ENCODE peak calls at places on chromosomes 2 and 18, in eight cellular contexts. One of them, this sample, is unnamed.

GRCh38 chr2:223460774-223461211 is 141.4 kb downstream of the SCG2 start:
- DNase-seq in suprapubic skin: no peak
- DNase-seq in breast epithelium: no peak
- DNase-seq in naive thymus-derived CD4-positive, alpha-beta T cell: no peak
- DNase-seq in neuronal stem cell: no peak
- DNase-seq in AG04450: no peak
- DNase-seq in PC-3: peak
- DNase-seq in right lobe of liver: no peak
- DNase-seq in this sample: peak

GRCh38 chr18:21383031-21383430 is 141.0 kb downstream of the GREB1L start:
- DNase-seq in neuronal stem cell: no peak
- DNase-seq in naive thymus-derived CD4-positive, alpha-beta T cell: no peak
- DNase-seq in PC-3: no peak
- DNase-seq in breast epithelium: no peak
- DNase-seq in right lobe of liver: no peak
- DNase-seq in suprapubic skin: no peak
- DNase-seq in AG04450: no peak
- DNase-seq in this sample: no peak

GRCh38 chr2:103959174-103960125 is 894.5 kb upstream of the POU3F3 start:
- DNase-seq in PC-3: peak
- DNase-seq in suprapubic skin: no peak
- DNase-seq in neuronal stem cell: peak
- DNase-seq in naive thymus-derived CD4-positive, alpha-beta T cell: no peak
- DNase-seq in breast epithelium: no peak
- DNase-seq in AG04450: no peak
- DNase-seq in right lobe of liver: peak
- DNase-seq in this sample: peak

GRCh38 chr2:101371635-101372034 is 15.7 kb downstream of the CREG2 start:
- DNase-seq in PC-3: no peak
- DNase-seq in suprapubic skin: no peak
- DNase-seq in AG04450: no peak
- DNase-seq in breast epithelium: no peak
- DNase-seq in neuronal stem cell: no peak
- DNase-seq in right lobe of liver: no peak
- DNase-seq in naive thymus-derived CD4-positive, alpha-beta T cell: no peak
- DNase-seq in this sample: no peak

GRCh38 chr2:26203906-26204305 is 31.0 kb downstream of the GAREM2 start:
- DNase-seq in suprapubic skin: no peak
- DNase-seq in naive thymus-derived CD4-positive, alpha-beta T cell: no peak
- DNase-seq in breast epithelium: no peak
- DNase-seq in right lobe of liver: no peak
- DNase-seq in neuronal stem cell: no peak
- DNase-seq in AG04450: no peak
- DNase-seq in PC-3: no peak
- DNase-seq in this sample: no peak

GRCh38 chr2:172552547-172553291 is 3.2 kb upstream of the PDK1 start:
- DNase-seq in PC-3: peak
- DNase-seq in suprapubic skin: no peak
- DNase-seq in naive thymus-derived CD4-positive, alpha-beta T cell: no peak
- DNase-seq in neuronal stem cell: no peak
- DNase-seq in right lobe of liver: no peak
- DNase-seq in AG04450: peak
- DNase-seq in breast epithelium: no peak
- DNase-seq in this sample: peak

GRCh38 chr2:159088906-159089305 is 120.5 kb downstream of the TANC1 start:
- DNase-seq in AG04450: no peak
- DNase-seq in naive thymus-derived CD4-positive, alpha-beta T cell: no peak
- DNase-seq in suprapubic skin: no peak
- DNase-seq in neuronal stem cell: no peak
- DNase-seq in breast epithelium: no peak
- DNase-seq in right lobe of liver: no peak
- DNase-seq in PC-3: no peak
- DNase-seq in this sample: no peak

GRCh38 chr18:30094556-30094955 is 948.0 kb downstream of the DSC3 start:
- DNase-seq in right lobe of liver: no peak
- DNase-seq in AG04450: no peak
- DNase-seq in PC-3: peak
- DNase-seq in breast epithelium: no peak
- DNase-seq in naive thymus-derived CD4-positive, alpha-beta T cell: no peak
- DNase-seq in neuronal stem cell: no peak
- DNase-seq in suprapubic skin: no peak
- DNase-seq in this sample: no peak

GRCh38 chr18:923144-923543 is 18.5 kb downstream of the ADCYAP1 start:
- DNase-seq in naive thymus-derived CD4-positive, alpha-beta T cell: no peak
- DNase-seq in neuronal stem cell: no peak
- DNase-seq in breast epithelium: no peak
- DNase-seq in AG04450: no peak
- DNase-seq in suprapubic skin: no peak
- DNase-seq in right lobe of liver: no peak
- DNase-seq in PC-3: no peak
- DNase-seq in this sample: no peak

GRCh38 chr2:238167761-238168160 is 9.0 kb downstream of the ERFE start:
- DNase-seq in neuronal stem cell: no peak
- DNase-seq in AG04450: no peak
- DNase-seq in PC-3: no peak
- DNase-seq in naive thymus-derived CD4-positive, alpha-beta T cell: no peak
- DNase-seq in right lobe of liver: no peak
- DNase-seq in suprapubic skin: no peak
- DNase-seq in breast epithelium: no peak
- DNase-seq in this sample: no peak

GRCh38 chr2:133063792-133064191 is 393.8 kb upstream of the LYPD1 start:
- DNase-seq in AG04450: no peak
- DNase-seq in right lobe of liver: no peak
- DNase-seq in breast epithelium: no peak
- DNase-seq in neuronal stem cell: peak
- DNase-seq in naive thymus-derived CD4-positive, alpha-beta T cell: no peak
- DNase-seq in PC-3: peak
- DNase-seq in suprapubic skin: no peak
- DNase-seq in this sample: peak

GRCh38 chr18:78868330-78869316 is 111.0 kb upstream of the SALL3 start:
- DNase-seq in suprapubic skin: no peak
- DNase-seq in AG04450: no peak
- DNase-seq in naive thymus-derived CD4-positive, alpha-beta T cell: no peak
- DNase-seq in right lobe of liver: no peak
- DNase-seq in PC-3: no peak
- DNase-seq in neuronal stem cell: no peak
- DNase-seq in breast epithelium: no peak
- DNase-seq in this sample: no peak

GRCh38 chr18:7615840-7616239 is 48.7 kb downstream of the PTPRM start:
- DNase-seq in AG04450: no peak
- DNase-seq in right lobe of liver: no peak
- DNase-seq in PC-3: no peak
- DNase-seq in suprapubic skin: no peak
- DNase-seq in naive thymus-derived CD4-positive, alpha-beta T cell: no peak
- DNase-seq in breast epithelium: no peak
- DNase-seq in neuronal stem cell: no peak
- DNase-seq in this sample: no peak

GRCh38 chr2:39696838-39697237 is 31.1 kb downstream of the TMEM178A start:
- DNase-seq in AG04450: peak
- DNase-seq in naive thymus-derived CD4-positive, alpha-beta T cell: no peak
- DNase-seq in suprapubic skin: no peak
- DNase-seq in right lobe of liver: no peak
- DNase-seq in PC-3: peak
- DNase-seq in breast epithelium: no peak
- DNase-seq in neuronal stem cell: no peak
- DNase-seq in this sample: peak
- H3K4me3 ChIP-seq in AG04450: no peak
- H3K4me3 ChIP-seq in naive thymus-derived CD4-positive, alpha-beta T cell: no peak
- H3K4me3 ChIP-seq in suprapubic skin: no peak
- H3K4me3 ChIP-seq in right lobe of liver: no peak
- H3K4me3 ChIP-seq in PC-3: no peak
- H3K4me3 ChIP-seq in breast epithelium: no peak
- H3K4me3 ChIP-seq in neuronal stem cell: no peak
- H3K4me3 ChIP-seq in this sample: no peak

GRCh38 chr2:15749460-15750432 is 158.1 kb downstream of the DDX1 start:
- DNase-seq in naive thymus-derived CD4-positive, alpha-beta T cell: no peak
- DNase-seq in right lobe of liver: no peak
- DNase-seq in PC-3: no peak
- DNase-seq in suprapubic skin: no peak
- DNase-seq in AG04450: no peak
- DNase-seq in breast epithelium: no peak
- DNase-seq in neuronal stem cell: no peak
- DNase-seq in this sample: no peak

GRCh38 chr2:15747172-15747550 is 155.5 kb downstream of the DDX1 start:
- DNase-seq in neuronal stem cell: no peak
- DNase-seq in right lobe of liver: no peak
- DNase-seq in PC-3: no peak
- DNase-seq in AG04450: no peak
- DNase-seq in naive thymus-derived CD4-positive, alpha-beta T cell: no peak
- DNase-seq in suprapubic skin: no peak
- DNase-seq in breast epithelium: no peak
- DNase-seq in this sample: no peak

GRCh38 chr2:15746354-15747171 is 154.9 kb downstream of the DDX1 start:
- DNase-seq in breast epithelium: no peak
- DNase-seq in suprapubic skin: no peak
- DNase-seq in AG04450: no peak
- DNase-seq in neuronal stem cell: no peak
- DNase-seq in naive thymus-derived CD4-positive, alpha-beta T cell: no peak
- DNase-seq in right lobe of liver: no peak
- DNase-seq in PC-3: no peak
- DNase-seq in this sample: no peak

GRCh38 chr2:15748736-15749323 is 157.2 kb downstream of the DDX1 start:
- DNase-seq in suprapubic skin: no peak
- DNase-seq in right lobe of liver: peak
- DNase-seq in PC-3: peak
- DNase-seq in neuronal stem cell: peak
- DNase-seq in breast epithelium: no peak
- DNase-seq in AG04450: no peak
- DNase-seq in naive thymus-derived CD4-positive, alpha-beta T cell: no peak
- DNase-seq in this sample: no peak

DNA sequence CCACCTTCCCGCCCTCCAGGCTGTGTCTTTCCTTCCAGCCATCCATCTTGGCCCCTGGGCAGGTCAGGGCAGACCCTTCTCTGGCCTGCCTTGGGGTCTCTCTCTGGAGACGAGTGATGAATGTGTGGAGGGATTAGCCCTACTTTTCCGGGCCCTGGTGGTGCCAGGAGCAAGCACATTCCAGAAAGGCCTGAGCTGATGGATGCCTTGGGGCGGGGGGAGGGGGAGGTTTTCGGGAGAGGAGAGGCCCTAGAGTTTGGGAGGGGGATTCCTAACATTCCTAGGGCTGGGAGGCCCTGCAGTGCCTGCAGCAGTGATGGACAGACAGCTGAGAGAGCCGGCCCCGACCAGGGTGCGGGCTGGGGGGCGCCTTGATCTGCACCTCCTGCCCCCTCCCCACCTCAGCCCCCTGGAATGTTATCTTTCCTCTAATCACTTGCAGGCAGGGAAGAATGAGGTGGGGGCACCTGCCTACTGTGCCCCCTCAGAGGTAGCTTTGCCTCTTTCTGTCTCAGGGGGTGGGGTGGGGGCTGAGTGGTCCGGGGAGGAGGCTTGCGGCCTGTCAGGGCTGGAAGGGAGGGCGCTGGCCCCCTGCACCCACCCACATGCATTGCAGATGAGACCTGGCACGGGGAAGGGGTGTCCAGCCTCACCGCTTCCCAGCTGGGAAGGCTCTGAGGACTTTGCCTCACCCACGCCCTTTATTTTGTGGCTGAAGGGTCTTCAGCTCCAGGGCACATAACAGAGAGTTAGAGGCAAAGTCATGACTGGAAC is 156.2 kb downstream of the DDX1 start:
- DNase-seq in right lobe of liver: peak
- DNase-seq in breast epithelium: no peak
- DNase-seq in naive thymus-derived CD4-positive, alpha-beta T cell: no peak
- DNase-seq in neuronal stem cell: peak
- DNase-seq in suprapubic skin: peak
- DNase-seq in PC-3: no peak
- DNase-seq in AG04450: no peak
- DNase-seq in this sample: no peak
- H3K27ac ChIP-seq in right lobe of liver: no peak
- H3K27ac ChIP-seq in breast epithelium: no peak
- H3K27ac ChIP-seq in naive thymus-derived CD4-positive, alpha-beta T cell: no peak
- H3K27ac ChIP-seq in neuronal stem cell: peak
- H3K27ac ChIP-seq in suprapubic skin: no peak
- H3K27ac ChIP-seq in PC-3: no peak
- H3K27ac ChIP-seq in AG04450: no peak
- H3K27ac ChIP-seq in this sample: no peak

GRCh38 chr2:215506604-215506990 is 70.7 kb upstream of the FN1 start:
- DNase-seq in AG04450: no peak
- DNase-seq in PC-3: no peak
- DNase-seq in right lobe of liver: no peak
- DNase-seq in suprapubic skin: no peak
- DNase-seq in neuronal stem cell: no peak
- DNase-seq in breast epithelium: no peak
- DNase-seq in naive thymus-derived CD4-positive, alpha-beta T cell: no peak
- DNase-seq in this sample: no peak
- H3K4me3 ChIP-seq in AG04450: no peak
- H3K4me3 ChIP-seq in PC-3: no peak
- H3K4me3 ChIP-seq in right lobe of liver: peak
- H3K4me3 ChIP-seq in suprapubic skin: no peak
- H3K4me3 ChIP-seq in neuronal stem cell: no peak
- H3K4me3 ChIP-seq in breast epithelium: no peak
- H3K4me3 ChIP-seq in naive thymus-derived CD4-positive, alpha-beta T cell: no peak
- H3K4me3 ChIP-seq in this sample: no peak

GRCh38 chr18:34978533-34978893 is 62.7 kb upstream of the MAPRE2 start:
- DNase-seq in PC-3: no peak
- DNase-seq in breast epithelium: no peak
- DNase-seq in right lobe of liver: no peak
- DNase-seq in naive thymus-derived CD4-positive, alpha-beta T cell: no peak
- DNase-seq in AG04450: no peak
- DNase-seq in neuronal stem cell: no peak
- DNase-seq in suprapubic skin: no peak
- DNase-seq in this sample: no peak

GRCh38 chr18:34976084-34976483 is 65.1 kb upstream of the MAPRE2 start:
- DNase-seq in neuronal stem cell: no peak
- DNase-seq in PC-3: no peak
- DNase-seq in right lobe of liver: no peak
- DNase-seq in naive thymus-derived CD4-positive, alpha-beta T cell: no peak
- DNase-seq in breast epithelium: no peak
- DNase-seq in suprapubic skin: no peak
- DNase-seq in AG04450: no peak
- DNase-seq in this sample: no peak

GRCh38 chr18:34976534-34976898 is 64.7 kb upstream of the MAPRE2 start:
- DNase-seq in PC-3: no peak
- DNase-seq in AG04450: no peak
- DNase-seq in right lobe of liver: no peak
- DNase-seq in suprapubic skin: no peak
- DNase-seq in breast epithelium: no peak
- DNase-seq in neuronal stem cell: no peak
- DNase-seq in naive thymus-derived CD4-positive, alpha-beta T cell: no peak
- DNase-seq in this sample: no peak

GRCh38 chr18:34977787-34978532 is 63.3 kb upstream of the MAPRE2 start:
- DNase-seq in neuronal stem cell: no peak
- DNase-seq in suprapubic skin: peak
- DNase-seq in breast epithelium: no peak
- DNase-seq in right lobe of liver: peak
- DNase-seq in AG04450: no peak
- DNase-seq in PC-3: no peak
- DNase-seq in naive thymus-derived CD4-positive, alpha-beta T cell: peak
- DNase-seq in this sample: peak

GRCh38 chr18:34976899-34977786 is 64.1 kb upstream of the MAPRE2 start:
- DNase-seq in naive thymus-derived CD4-positive, alpha-beta T cell: peak
- DNase-seq in PC-3: no peak
- DNase-seq in right lobe of liver: peak
- DNase-seq in AG04450: no peak
- DNase-seq in suprapubic skin: peak
- DNase-seq in neuronal stem cell: peak
- DNase-seq in breast epithelium: peak
- DNase-seq in this sample: peak
- H3K27ac ChIP-seq in naive thymus-derived CD4-positive, alpha-beta T cell: peak
- H3K27ac ChIP-seq in PC-3: no peak
- H3K27ac ChIP-seq in right lobe of liver: no peak
- H3K27ac ChIP-seq in AG04450: no peak
- H3K27ac ChIP-seq in suprapubic skin: peak
- H3K27ac ChIP-seq in neuronal stem cell: no peak
- H3K27ac ChIP-seq in breast epithelium: peak
- H3K27ac ChIP-seq in this sample: no peak